ENCODE peak calls at places on chromosome 11, in four cellular contexts. One of them, this sample, is unnamed.

GRCh38 chr11:130165601-130166456 is 6.2 kb downstream of the ST14 start:
- DNase-seq in Peyer's patch: no peak
- DNase-seq in tibial nerve: no peak
- DNase-seq in esophagus squamous epithelium: no peak
- DNase-seq in this sample: no peak

GRCh38 chr11:78295991-78296930 is 107.5 kb downstream of the USP35 start:
- DNase-seq in Peyer's patch: no peak
- DNase-seq in tibial nerve: no peak
- DNase-seq in esophagus squamous epithelium: no peak
- DNase-seq in this sample: no peak

GRCh38 chr11:77029829-77030228 is 4.4 kb upstream of the B3GNT6 start:
- DNase-seq in Peyer's patch: peak; percentile 51
- DNase-seq in tibial nerve: no peak
- DNase-seq in esophagus squamous epithelium: no peak
- DNase-seq in this sample: no peak

GRCh38 chr11:34346551-34346950 is 11.3 kb downstream of the ABTB2 start:
- DNase-seq in Peyer's patch: no peak
- DNase-seq in tibial nerve: no peak
- DNase-seq in esophagus squamous epithelium: no peak
- DNase-seq in this sample: no peak

GRCh38 chr11:128588086-128588485 is 728 bp upstream of the ETS1 start:
- DNase-seq in Peyer's patch: no peak
- DNase-seq in tibial nerve: no peak
- DNase-seq in esophagus squamous epithelium: no peak
- DNase-seq in this sample: no peak

GRCh38 chr11:125690006-125690405 is 9.4 kb upstream of the ACRV1 start:
- DNase-seq in Peyer's patch: no peak
- DNase-seq in tibial nerve: no peak
- DNase-seq in esophagus squamous epithelium: no peak
- DNase-seq in this sample: no peak

GRCh38 chr11:106656646-106657045 is 361.6 kb downstream of the GUCY1A2 start:
- DNase-seq in Peyer's patch: no peak
- DNase-seq in tibial nerve: no peak
- DNase-seq in esophagus squamous epithelium: no peak
- DNase-seq in this sample: no peak

GRCh38 chr11:116990061-116990473 is 108.2 kb downstream of the SIK3 start:
- DNase-seq in Peyer's patch: no peak
- DNase-seq in tibial nerve: no peak
- DNase-seq in esophagus squamous epithelium: no peak
- DNase-seq in this sample: no peak

GRCh38 chr11:12765428-12765827 is 91.2 kb downstream of the TEAD1 start:
- DNase-seq in Peyer's patch: no peak
- DNase-seq in tibial nerve: no peak
- DNase-seq in esophagus squamous epithelium: no peak
- DNase-seq in this sample: no peak

GRCh38 chr11:35484435-35484834 is 41.0 kb downstream of the PAMR1 start:
- DNase-seq in Peyer's patch: no peak
- DNase-seq in tibial nerve: no peak
- DNase-seq in esophagus squamous epithelium: no peak
- DNase-seq in this sample: peak; percentile 12

GRCh38 chr11:7513210-7514098 is at the start of gene PPFIBP2:
- DNase-seq in Peyer's patch: peak; percentile 94
- DNase-seq in tibial nerve: peak; percentile 67
- DNase-seq in esophagus squamous epithelium: no peak
- DNase-seq in this sample: peak; percentile 52

GRCh38 chr11:71447791-71448256 is 369 bp downstream of the DHCR7 start:
- DNase-seq in Peyer's patch: peak; percentile 73
- DNase-seq in tibial nerve: no peak
- DNase-seq in esophagus squamous epithelium: no peak
- DNase-seq in this sample: no peak

GRCh38 chr11:73143126-73143838 is 1.2 kb upstream of the FCHSD2 start:
- DNase-seq in Peyer's patch: no peak
- DNase-seq in tibial nerve: no peak
- DNase-seq in esophagus squamous epithelium: no peak
- DNase-seq in this sample: no peak

GRCh38 chr11:97009613-97010012 is 619.8 kb downstream of the JRKL start:
- DNase-seq in Peyer's patch: no peak
- DNase-seq in tibial nerve: no peak
- DNase-seq in esophagus squamous epithelium: no peak
- DNase-seq in this sample: no peak

GRCh38 chr11:116352881-116353280 is 419.9 kb downstream of the BUD13 start:
- DNase-seq in Peyer's patch: no peak
- DNase-seq in tibial nerve: no peak
- DNase-seq in esophagus squamous epithelium: no peak
- DNase-seq in this sample: no peak

GRCh38 chr11:120710354-120711187 is 199.0 kb downstream of the GRIK4 start:
- DNase-seq in Peyer's patch: no peak
- DNase-seq in tibial nerve: peak; percentile 83
- DNase-seq in esophagus squamous epithelium: no peak
- DNase-seq in this sample: peak; percentile 65

GRCh38 chr11:6427516-6427915 is 8.6 kb upstream of the APBB1 start:
- DNase-seq in Peyer's patch: no peak
- DNase-seq in tibial nerve: no peak
- DNase-seq in esophagus squamous epithelium: no peak
- DNase-seq in this sample: no peak

GRCh38 chr11:10307411-10308207 is 2.7 kb downstream of the ADM start:
- DNase-seq in Peyer's patch: peak; percentile 89
- DNase-seq in tibial nerve: peak; percentile 83
- DNase-seq in esophagus squamous epithelium: peak; percentile 34
- DNase-seq in this sample: peak; percentile 76

GRCh38 chr11:74570266-74571061 is 21.9 kb upstream of the POLD3 start:
- DNase-seq in Peyer's patch: no peak
- DNase-seq in tibial nerve: peak; percentile 30
- DNase-seq in esophagus squamous epithelium: no peak
- DNase-seq in this sample: peak; percentile 56
- TF ChIP-seq POLR2A in Peyer's patch: no peak
- TF ChIP-seq POLR2A in tibial nerve: no peak
- TF ChIP-seq POLR2A in esophagus squamous epithelium: no peak
- TF ChIP-seq POLR2A in this sample: no peak

GRCh38 chr11:63535734-63536133 is 874 bp upstream of the PLAAT4 start:
- DNase-seq in Peyer's patch: no peak
- DNase-seq in tibial nerve: no peak
- DNase-seq in esophagus squamous epithelium: no peak
- DNase-seq in this sample: peak; percentile 33

GRCh38 chr11:63534076-63534475 is 2.5 kb upstream of the PLAAT4 start:
- DNase-seq in Peyer's patch: no peak
- DNase-seq in tibial nerve: no peak
- DNase-seq in esophagus squamous epithelium: no peak
- DNase-seq in this sample: no peak

GRCh38 chr11:63536669-63537292 is at the start of gene PLAAT4:
- DNase-seq in Peyer's patch: peak; percentile 80
- DNase-seq in tibial nerve: peak; percentile 33
- DNase-seq in esophagus squamous epithelium: no peak
- DNase-seq in this sample: peak; percentile 19

GRCh38 chr11:63534895-63535461 is 1.6 kb upstream of the PLAAT4 start:
- DNase-seq in Peyer's patch: no peak
- DNase-seq in tibial nerve: no peak
- DNase-seq in esophagus squamous epithelium: no peak
- DNase-seq in this sample: no peak

GRCh38 chr11:63537293-63538101 is 889 bp downstream of the PLAAT4 start:
- DNase-seq in Peyer's patch: peak; percentile 50
- DNase-seq in tibial nerve: peak; percentile 56
- DNase-seq in esophagus squamous epithelium: no peak
- DNase-seq in this sample: no peak
- TF ChIP-seq POLR2A in Peyer's patch: no peak
- TF ChIP-seq POLR2A in tibial nerve: no peak
- TF ChIP-seq POLR2A in esophagus squamous epithelium: no peak
- TF ChIP-seq POLR2A in this sample: no peak

GRCh38 chr11:1559103-1559951 is 12.7 kb downstream of the DUSP8 start:
- DNase-seq in Peyer's patch: peak; percentile 94
- DNase-seq in tibial nerve: peak; percentile 52
- DNase-seq in esophagus squamous epithelium: no peak
- DNase-seq in this sample: peak; percentile 99
- TF ChIP-seq POLR2A in Peyer's patch: peak; percentile 84
- TF ChIP-seq POLR2A in tibial nerve: no peak
- TF ChIP-seq POLR2A in esophagus squamous epithelium: no peak
- TF ChIP-seq POLR2A in this sample: no peak

GRCh38 chr11:65636810-65637557 is 917 bp upstream of the SIPA1 start:
- DNase-seq in Peyer's patch: no peak
- DNase-seq in tibial nerve: no peak
- DNase-seq in esophagus squamous epithelium: no peak
- DNase-seq in this sample: no peak

GRCh38 chr11:65639623-65640482 is 2.0 kb downstream of the SIPA1 start:
- DNase-seq in Peyer's patch: no peak
- DNase-seq in tibial nerve: no peak
- DNase-seq in esophagus squamous epithelium: peak; percentile 67
- DNase-seq in this sample: no peak

GRCh38 chr11:65634905-65635731 is 2.8 kb upstream of the SIPA1 start:
- DNase-seq in Peyer's patch: no peak
- DNase-seq in tibial nerve: no peak
- DNase-seq in esophagus squamous epithelium: no peak
- DNase-seq in this sample: no peak

GRCh38 chr11:65636108-65636809 is 1.6 kb upstream of the SIPA1 start:
- DNase-seq in Peyer's patch: no peak
- DNase-seq in tibial nerve: no peak
- DNase-seq in esophagus squamous epithelium: no peak
- DNase-seq in this sample: no peak

GRCh38 chr11:65637794-65638317 is at the start of gene SIPA1:
- DNase-seq in Peyer's patch: peak; percentile 83
- DNase-seq in tibial nerve: no peak
- DNase-seq in esophagus squamous epithelium: no peak
- DNase-seq in this sample: peak; percentile 97
- TF ChIP-seq POLR2A in Peyer's patch: peak; percentile 45
- TF ChIP-seq POLR2A in tibial nerve: peak; percentile 63
- TF ChIP-seq POLR2A in esophagus squamous epithelium: peak; percentile 87
- TF ChIP-seq POLR2A in this sample: peak; percentile 61

GRCh38 chr11:19938051-19938856 is 222.0 kb downstream of the DBX1 start:
- DNase-seq in Peyer's patch: peak; percentile 62
- DNase-seq in tibial nerve: peak; percentile 45
- DNase-seq in esophagus squamous epithelium: no peak
- DNase-seq in this sample: peak; percentile 40
- TF ChIP-seq POLR2A in Peyer's patch: no peak
- TF ChIP-seq POLR2A in tibial nerve: no peak
- TF ChIP-seq POLR2A in esophagus squamous epithelium: no peak
- TF ChIP-seq POLR2A in this sample: no peak

DNA sequence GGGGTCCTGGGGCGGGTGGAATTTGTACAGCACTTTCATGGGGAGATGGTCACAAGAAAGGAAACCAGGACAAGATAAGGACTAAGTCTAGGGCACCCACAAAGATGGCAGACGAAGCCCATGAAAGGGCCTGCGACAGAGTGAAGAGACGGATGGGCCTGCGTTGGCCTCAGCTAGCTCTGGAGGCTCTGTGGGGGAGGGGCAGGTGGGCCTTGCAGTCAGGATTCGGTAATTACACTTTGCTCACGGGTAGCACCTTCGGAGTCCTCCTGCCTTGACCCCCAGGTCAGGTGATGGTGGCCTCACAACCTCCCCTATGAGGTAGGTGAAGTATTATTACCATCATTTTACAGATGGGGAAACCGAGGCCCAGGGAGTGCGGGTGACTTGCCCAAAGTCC is 7.1 kb downstream of the LRRC10B start:
- DNase-seq in Peyer's patch: no peak
- DNase-seq in tibial nerve: no peak
- DNase-seq in esophagus squamous epithelium: no peak
- DNase-seq in this sample: no peak
- TF ChIP-seq POLR2A in Peyer's patch: no peak
- TF ChIP-seq POLR2A in tibial nerve: no peak
- TF ChIP-seq POLR2A in esophagus squamous epithelium: no peak
- TF ChIP-seq POLR2A in this sample: no peak

GRCh38 chr11:65501005-65501529 is 2.2 kb downstream of the MALAT1 start:
- DNase-seq in Peyer's patch: no peak
- DNase-seq in tibial nerve: no peak
- DNase-seq in esophagus squamous epithelium: no peak
- DNase-seq in this sample: no peak
- TF ChIP-seq POLR2A in Peyer's patch: no peak
- TF ChIP-seq POLR2A in tibial nerve: no peak
- TF ChIP-seq POLR2A in esophagus squamous epithelium: peak; percentile 15
- TF ChIP-seq POLR2A in this sample: no peak

GRCh38 chr11:57324154-57324885 is 432 bp downstream of the TNKS1BP1 start:
- DNase-seq in Peyer's patch: peak; percentile 61
- DNase-seq in tibial nerve: no peak
- DNase-seq in esophagus squamous epithelium: peak; percentile 30
- DNase-seq in this sample: peak; percentile 40

GRCh38 chr11:57322881-57323467 is 1.8 kb downstream of the TNKS1BP1 start:
- DNase-seq in Peyer's patch: no peak
- DNase-seq in tibial nerve: no peak
- DNase-seq in esophagus squamous epithelium: no peak
- DNase-seq in this sample: peak; percentile 35

GRCh38 chr11:57325735-57326048 is 940 bp upstream of the TNKS1BP1 start:
- DNase-seq in Peyer's patch: peak; percentile 81
- DNase-seq in tibial nerve: no peak
- DNase-seq in esophagus squamous epithelium: no peak
- DNase-seq in this sample: peak; percentile 49

GRCh38 chr11:57323503-57324153 is 1.1 kb downstream of the TNKS1BP1 start:
- DNase-seq in Peyer's patch: no peak
- DNase-seq in tibial nerve: no peak
- DNase-seq in esophagus squamous epithelium: no peak
- DNase-seq in this sample: no peak

DNA sequence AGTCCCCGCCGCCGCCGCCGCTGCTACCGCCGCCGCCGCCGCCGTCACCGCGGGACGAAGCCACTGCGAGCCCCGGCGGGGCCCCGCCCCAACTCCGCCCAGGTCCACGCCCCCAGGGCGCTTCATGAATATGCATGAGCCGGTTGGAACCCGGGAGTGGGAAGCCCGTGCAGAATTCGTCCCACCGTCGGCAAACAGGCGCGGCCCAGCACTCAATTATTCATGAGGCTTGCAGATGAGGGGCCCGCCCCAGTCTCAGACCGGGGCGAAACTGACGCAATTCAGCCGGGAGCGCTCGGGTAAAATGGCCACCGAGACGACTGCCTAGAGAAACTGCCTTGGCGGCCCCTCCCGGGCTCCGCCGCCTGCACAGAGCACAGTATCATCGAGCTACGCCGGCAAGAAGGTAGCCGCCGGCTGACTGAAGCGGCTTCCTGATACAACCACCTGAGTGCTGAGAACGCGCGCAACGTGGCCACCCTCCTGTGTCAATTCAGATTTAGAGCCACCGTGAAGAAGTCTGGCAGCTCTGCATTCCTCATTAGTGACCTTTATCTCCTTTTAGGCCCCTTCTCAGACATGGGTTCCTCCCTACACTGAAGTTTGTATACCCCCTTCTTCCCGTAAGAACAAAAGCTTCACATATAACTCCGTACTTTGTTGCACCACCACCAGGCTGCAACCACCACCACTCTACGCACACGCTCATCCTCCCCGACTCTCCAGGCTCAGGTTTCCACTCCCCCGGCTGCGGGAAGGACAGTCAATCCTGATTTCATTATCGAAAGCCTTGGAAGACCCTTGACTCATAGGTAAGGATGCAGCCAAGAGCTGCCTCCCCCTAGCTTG is at the start of gene TNKS1BP1:
- DNase-seq in Peyer's patch: peak; percentile 98
- DNase-seq in tibial nerve: peak; percentile 96
- DNase-seq in esophagus squamous epithelium: peak; percentile 83
- DNase-seq in this sample: peak; percentile 87
- TF ChIP-seq POLR2A in Peyer's patch: peak; percentile 90
- TF ChIP-seq POLR2A in tibial nerve: peak; percentile 36
- TF ChIP-seq POLR2A in esophagus squamous epithelium: peak; percentile 85
- TF ChIP-seq POLR2A in this sample: peak; percentile 45

This sample was measured in H54.